ENCODE peak calls at places on chromosome 15, in ten cellular contexts. One of them, this sample, is unnamed.

GRCh38 chr15:69979269-69979668 is 118.4 kb downstream of the TLE3 start:
- DNase-seq in hepatocyte: no peak
- DNase-seq in endothelial cell of umbilical vein: no peak
- DNase-seq in left ventricle myocardium inferior: no peak
- DNase-seq in tibial artery: no peak
- DNase-seq in AG09309: no peak
- DNase-seq in cardiac muscle cell: no peak
- DNase-seq in BJ: no peak
- DNase-seq in testis: no peak
- DNase-seq in A549: peak; percentile 62
- DNase-seq in this sample: no peak

GRCh38 chr15:59591372-59591771 is 20.2 kb upstream of the GCNT3 start:
- DNase-seq in hepatocyte: no peak
- DNase-seq in A549: no peak
- DNase-seq in BJ: no peak
- DNase-seq in endothelial cell of umbilical vein: no peak
- DNase-seq in AG09309: no peak
- DNase-seq in left ventricle myocardium inferior: no peak
- DNase-seq in cardiac muscle cell: peak; percentile 7
- DNase-seq in tibial artery: no peak
- DNase-seq in testis: no peak
- DNase-seq in this sample: no peak

GRCh38 chr15:58141894-58142293 is 3.7 kb downstream of the AQP9 start:
- DNase-seq in left ventricle myocardium inferior: no peak
- DNase-seq in BJ: no peak
- DNase-seq in endothelial cell of umbilical vein: no peak
- DNase-seq in A549: no peak
- DNase-seq in hepatocyte: no peak
- DNase-seq in AG09309: no peak
- DNase-seq in tibial artery: no peak
- DNase-seq in cardiac muscle cell: no peak
- DNase-seq in testis: no peak
- DNase-seq in this sample: no peak

GRCh38 chr15:101556273-101556672 is 66.8 kb upstream of the PCSK6 start:
- DNase-seq in left ventricle myocardium inferior: no peak
- DNase-seq in BJ: no peak
- DNase-seq in AG09309: no peak
- DNase-seq in testis: no peak
- DNase-seq in hepatocyte: no peak
- DNase-seq in A549: no peak
- DNase-seq in tibial artery: no peak
- DNase-seq in cardiac muscle cell: no peak
- DNase-seq in endothelial cell of umbilical vein: no peak
- DNase-seq in this sample: no peak

GRCh38 chr15:23035964-23036566 is 3.3 kb downstream of the TUBGCP5 start:
- DNase-seq in endothelial cell of umbilical vein: peak; percentile 46
- DNase-seq in AG09309: no peak
- DNase-seq in hepatocyte: peak; percentile 57
- DNase-seq in testis: peak; percentile 71
- DNase-seq in tibial artery: no peak
- DNase-seq in A549: peak; percentile 79
- DNase-seq in BJ: no peak
- DNase-seq in cardiac muscle cell: peak; percentile 61
- DNase-seq in left ventricle myocardium inferior: no peak
- DNase-seq in this sample: no peak

GRCh38 chr15:47196057-47196456 is 521.2 kb upstream of the SEMA6D start:
- DNase-seq in A549: peak; percentile 66
- DNase-seq in BJ: peak; percentile 11
- DNase-seq in AG09309: peak; percentile 64
- DNase-seq in cardiac muscle cell: peak; percentile 93
- DNase-seq in testis: peak; percentile 84
- DNase-seq in tibial artery: peak; percentile 69
- DNase-seq in hepatocyte: peak; percentile 90
- DNase-seq in left ventricle myocardium inferior: peak; percentile 67
- DNase-seq in endothelial cell of umbilical vein: peak; percentile 83
- DNase-seq in this sample: peak; percentile 73

GRCh38 chr15:59244337-59244736 is 37.7 kb downstream of the LDHAL6B start:
- DNase-seq in cardiac muscle cell: no peak
- DNase-seq in endothelial cell of umbilical vein: no peak
- DNase-seq in BJ: no peak
- DNase-seq in AG09309: no peak
- DNase-seq in hepatocyte: peak; percentile 55
- DNase-seq in testis: no peak
- DNase-seq in A549: no peak
- DNase-seq in left ventricle myocardium inferior: no peak
- DNase-seq in tibial artery: no peak
- DNase-seq in this sample: no peak

GRCh38 chr15:81106560-81106959 is 27.5 kb upstream of the CFAP161 start:
- DNase-seq in hepatocyte: peak; percentile 70
- DNase-seq in testis: peak; percentile 67
- DNase-seq in cardiac muscle cell: peak; percentile 83
- DNase-seq in endothelial cell of umbilical vein: peak; percentile 78
- DNase-seq in BJ: peak; percentile 16
- DNase-seq in tibial artery: peak; percentile 53
- DNase-seq in AG09309: peak; percentile 65
- DNase-seq in left ventricle myocardium inferior: no peak
- DNase-seq in A549: peak; percentile 64
- DNase-seq in this sample: peak; percentile 30

GRCh38 chr15:27082019-27082418 is 111.0 kb downstream of the GABRG3 start:
- DNase-seq in testis: no peak
- DNase-seq in left ventricle myocardium inferior: no peak
- DNase-seq in tibial artery: no peak
- DNase-seq in cardiac muscle cell: no peak
- DNase-seq in endothelial cell of umbilical vein: no peak
- DNase-seq in BJ: no peak
- DNase-seq in hepatocyte: no peak
- DNase-seq in AG09309: no peak
- DNase-seq in A549: no peak
- DNase-seq in this sample: no peak

GRCh38 chr15:62506217-62506805 is 341.2 kb upstream of the C2CD4B start:
- DNase-seq in hepatocyte: peak; percentile 23
- DNase-seq in endothelial cell of umbilical vein: no peak
- DNase-seq in tibial artery: no peak
- DNase-seq in left ventricle myocardium inferior: no peak
- DNase-seq in AG09309: peak; percentile 28
- DNase-seq in BJ: no peak
- DNase-seq in cardiac muscle cell: peak; percentile 80
- DNase-seq in A549: peak; percentile 85
- DNase-seq in testis: no peak
- DNase-seq in this sample: peak; percentile 62

GRCh38 chr15:33132722-33133345 is 61.7 kb downstream of the FMN1 start:
- DNase-seq in endothelial cell of umbilical vein: peak; percentile 68
- DNase-seq in tibial artery: no peak
- DNase-seq in A549: peak; percentile 74
- DNase-seq in hepatocyte: peak; percentile 73
- DNase-seq in BJ: no peak
- DNase-seq in cardiac muscle cell: peak; percentile 75
- DNase-seq in testis: no peak
- DNase-seq in AG09309: peak; percentile 33
- DNase-seq in left ventricle myocardium inferior: no peak
- DNase-seq in this sample: no peak

GRCh38 chr15:91853501-91853967 is at the start of gene SLCO3A1:
- DNase-seq in BJ: no peak
- DNase-seq in A549: peak; percentile 65
- DNase-seq in hepatocyte: peak; percentile 65
- DNase-seq in AG09309: no peak
- DNase-seq in endothelial cell of umbilical vein: peak; percentile 4
- DNase-seq in testis: peak; percentile 77
- DNase-seq in tibial artery: peak; percentile 78
- DNase-seq in left ventricle myocardium inferior: peak; percentile 86
- DNase-seq in cardiac muscle cell: peak; percentile 77
- DNase-seq in this sample: no peak

DNA sequence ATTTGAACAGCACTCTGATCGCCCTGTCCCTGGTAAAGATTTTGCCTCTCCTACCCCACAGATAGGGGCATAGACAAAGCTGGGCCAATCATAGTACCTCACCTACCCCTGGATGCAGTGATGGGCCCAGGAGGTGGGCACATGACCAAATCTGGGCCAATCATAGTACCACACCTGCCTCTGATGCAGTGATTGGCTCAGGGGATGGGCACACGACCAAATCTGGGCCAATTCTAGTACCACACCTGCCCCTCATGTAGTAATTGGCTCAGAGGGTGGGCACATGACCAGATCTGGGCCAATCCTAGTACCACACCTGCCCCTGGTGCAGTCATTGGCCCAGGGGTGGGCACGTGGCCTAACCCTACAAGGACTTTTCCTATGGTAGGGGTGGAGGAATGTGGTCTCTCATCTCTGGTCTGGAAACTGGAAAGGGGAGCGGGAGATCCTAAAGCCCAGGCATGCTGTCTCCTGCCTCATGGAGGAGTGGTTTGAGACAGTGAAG is 56.9 kb upstream of the MEF2A start:
- DNase-seq in hepatocyte: no peak
- DNase-seq in testis: peak; percentile 66
- DNase-seq in A549: no peak
- DNase-seq in endothelial cell of umbilical vein: no peak
- DNase-seq in tibial artery: no peak
- DNase-seq in BJ: no peak
- DNase-seq in AG09309: no peak
- DNase-seq in cardiac muscle cell: no peak
- DNase-seq in left ventricle myocardium inferior: no peak
- DNase-seq in this sample: no peak
- H3K4me3 ChIP-seq in hepatocyte: no peak overlapping the region
- H3K4me3 ChIP-seq in testis: no peak overlapping the region
- H3K4me3 ChIP-seq in A549: no peak overlapping the region
- H3K4me3 ChIP-seq in endothelial cell of umbilical vein: no peak overlapping the region
- H3K4me3 ChIP-seq in tibial artery: no peak overlapping the region
- H3K4me3 ChIP-seq in BJ: no peak overlapping the region
- H3K4me3 ChIP-seq in AG09309: no peak overlapping the region
- H3K4me3 ChIP-seq in cardiac muscle cell: no peak overlapping the region
- H3K4me3 ChIP-seq in left ventricle myocardium inferior: no peak overlapping the region
- H3K4me3 ChIP-seq in this sample: no peak overlapping the region

GRCh38 chr15:43883571-43883970 is 56.8 kb downstream of the WDR76 start:
- DNase-seq in A549: no peak
- DNase-seq in cardiac muscle cell: no peak
- DNase-seq in AG09309: no peak
- DNase-seq in endothelial cell of umbilical vein: no peak
- DNase-seq in tibial artery: no peak
- DNase-seq in left ventricle myocardium inferior: no peak
- DNase-seq in testis: no peak
- DNase-seq in BJ: no peak
- DNase-seq in hepatocyte: no peak
- DNase-seq in this sample: no peak

GRCh38 chr15:43879386-43880355 is 52.9 kb downstream of the WDR76 start:
- DNase-seq in left ventricle myocardium inferior: peak; percentile 54
- DNase-seq in A549: no peak
- DNase-seq in tibial artery: no peak
- DNase-seq in endothelial cell of umbilical vein: no peak
- DNase-seq in AG09309: no peak
- DNase-seq in testis: no peak
- DNase-seq in hepatocyte: peak; percentile 49
- DNase-seq in BJ: no peak
- DNase-seq in cardiac muscle cell: no peak
- DNase-seq in this sample: no peak

GRCh38 chr15:43880406-43881184 is 53.8 kb downstream of the WDR76 start:
- DNase-seq in endothelial cell of umbilical vein: no peak
- DNase-seq in BJ: no peak
- DNase-seq in left ventricle myocardium inferior: no peak
- DNase-seq in cardiac muscle cell: peak; percentile 30
- DNase-seq in AG09309: no peak
- DNase-seq in testis: peak; percentile 36
- DNase-seq in tibial artery: no peak
- DNase-seq in A549: no peak
- DNase-seq in hepatocyte: no peak
- DNase-seq in this sample: no peak

GRCh38 chr15:43878466-43878865 is 51.7 kb downstream of the WDR76 start:
- DNase-seq in tibial artery: no peak
- DNase-seq in left ventricle myocardium inferior: no peak
- DNase-seq in BJ: no peak
- DNase-seq in cardiac muscle cell: no peak
- DNase-seq in A549: no peak
- DNase-seq in AG09309: no peak
- DNase-seq in endothelial cell of umbilical vein: no peak
- DNase-seq in hepatocyte: no peak
- DNase-seq in testis: no peak
- DNase-seq in this sample: no peak

GRCh38 chr15:43881944-43882343 is 55.1 kb downstream of the WDR76 start:
- DNase-seq in cardiac muscle cell: peak; percentile 17
- DNase-seq in A549: no peak
- DNase-seq in testis: peak; percentile 43
- DNase-seq in BJ: no peak
- DNase-seq in hepatocyte: no peak
- DNase-seq in AG09309: no peak
- DNase-seq in left ventricle myocardium inferior: no peak
- DNase-seq in tibial artery: no peak
- DNase-seq in endothelial cell of umbilical vein: peak; percentile 11
- DNase-seq in this sample: no peak
- TF ChIP-seq CTCF in cardiac muscle cell: peak; percentile 49
- TF ChIP-seq CTCF in A549: peak; percentile 40
- TF ChIP-seq CTCF in testis: peak; percentile 39
- TF ChIP-seq CTCF in BJ: peak; percentile 49
- TF ChIP-seq CTCF in hepatocyte: peak; percentile 40
- TF ChIP-seq CTCF in AG09309: peak; percentile 49
- TF ChIP-seq CTCF in left ventricle myocardium inferior: peak; percentile 57
- TF ChIP-seq CTCF in tibial artery: no peak
- TF ChIP-seq CTCF in endothelial cell of umbilical vein: peak; percentile 50
- TF ChIP-seq CTCF in this sample: peak; percentile 63

DNA sequence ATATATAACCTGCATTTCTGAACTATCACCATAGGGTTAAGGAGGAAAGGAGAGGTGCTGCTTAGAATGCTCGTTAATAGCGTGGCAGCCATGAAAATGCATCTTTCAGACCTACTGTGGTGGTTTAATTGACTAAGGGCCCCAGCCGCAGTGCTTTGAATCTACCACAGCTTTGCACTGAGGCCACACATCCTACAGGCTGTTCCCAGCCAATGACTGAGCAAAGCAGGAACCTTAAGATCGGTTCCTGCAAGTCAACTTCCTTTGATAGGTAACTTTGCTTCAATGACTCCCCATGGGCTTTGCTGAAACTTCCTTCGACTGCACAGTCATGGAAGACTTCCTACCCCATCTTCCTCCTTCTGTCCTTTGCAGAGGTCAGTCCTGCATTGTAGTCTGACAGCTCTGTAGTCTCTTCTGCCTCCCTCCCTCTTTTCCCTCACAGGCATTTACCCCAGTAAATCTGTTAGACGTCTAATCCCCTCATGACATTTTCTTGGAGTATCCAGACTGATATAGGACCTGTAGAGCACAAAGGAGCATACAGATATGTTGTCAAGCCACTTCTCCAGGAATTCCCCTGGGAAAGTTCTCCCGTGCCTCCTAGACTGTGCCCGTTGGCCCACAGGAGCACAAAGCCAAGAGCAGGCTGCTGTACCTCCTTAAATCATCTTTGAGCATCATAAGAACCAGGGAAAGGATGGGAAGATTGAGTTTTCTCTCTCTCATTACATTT is 2.6 kb upstream of the BCL2A1 start:
- DNase-seq in A549: no peak
- DNase-seq in left ventricle myocardium inferior: no peak
- DNase-seq in endothelial cell of umbilical vein: no peak
- DNase-seq in BJ: no peak
- DNase-seq in cardiac muscle cell: no peak
- DNase-seq in testis: no peak
- DNase-seq in tibial artery: no peak
- DNase-seq in AG09309: no peak
- DNase-seq in hepatocyte: no peak
- DNase-seq in this sample: no peak
- H3K4me3 ChIP-seq in A549: no peak overlapping the region
- H3K4me3 ChIP-seq in left ventricle myocardium inferior: no peak overlapping the region
- H3K4me3 ChIP-seq in endothelial cell of umbilical vein: no peak overlapping the region
- H3K4me3 ChIP-seq in BJ: no peak overlapping the region
- H3K4me3 ChIP-seq in cardiac muscle cell: no peak overlapping the region
- H3K4me3 ChIP-seq in testis: no peak overlapping the region
- H3K4me3 ChIP-seq in tibial artery: no peak overlapping the region
- H3K4me3 ChIP-seq in AG09309: no peak overlapping the region
- H3K4me3 ChIP-seq in hepatocyte: no peak overlapping the region
- H3K4me3 ChIP-seq in this sample: no peak overlapping the region

GRCh38 chr15:40421246-40422157 is 15.9 kb downstream of the IVD start:
- DNase-seq in testis: peak; percentile 85
- DNase-seq in hepatocyte: peak; percentile 83
- DNase-seq in BJ: no peak
- DNase-seq in A549: peak; percentile 63
- DNase-seq in AG09309: no peak
- DNase-seq in endothelial cell of umbilical vein: peak; percentile 61
- DNase-seq in cardiac muscle cell: peak; percentile 76
- DNase-seq in left ventricle myocardium inferior: peak; percentile 76
- DNase-seq in tibial artery: peak; percentile 65
- DNase-seq in this sample: no peak
- TF ChIP-seq CTCF in testis: peak; percentile 89
- TF ChIP-seq CTCF in hepatocyte: peak; percentile 92
- TF ChIP-seq CTCF in BJ: peak; percentile 99
- TF ChIP-seq CTCF in A549: peak; percentile 68
- TF ChIP-seq CTCF in AG09309: peak; percentile 97
- TF ChIP-seq CTCF in endothelial cell of umbilical vein: peak; percentile 99
- TF ChIP-seq CTCF in cardiac muscle cell: peak; percentile 96
- TF ChIP-seq CTCF in left ventricle myocardium inferior: peak; percentile 96
- TF ChIP-seq CTCF in tibial artery: peak; percentile 97
- TF ChIP-seq CTCF in this sample: peak; percentile 92

This sample was measured in retinal pigment epithelial cell.